ENCODE peak calls at places on chromosomes 2 and 18, in eight cellular contexts. One of them, this sample, is unnamed.

GRCh38 chr2:88218971-88219370 is 48.8 kb downstream of the THNSL2 start:
- DNase-seq in K562: no peak
- DNase-seq in GM23338: peak
- DNase-seq in H1: no peak
- DNase-seq in HCT116: no peak
- DNase-seq in endothelial cell of umbilical vein: no peak
- DNase-seq in HepG2: no peak
- DNase-seq in GM12878: no peak
- DNase-seq in this sample: no peak

GRCh38 chr2:20326163-20326780 is 24.4 kb downstream of the PUM2 start:
- DNase-seq in K562: peak
- DNase-seq in GM23338: peak
- DNase-seq in H1: no peak
- DNase-seq in HCT116: peak
- DNase-seq in endothelial cell of umbilical vein: peak
- DNase-seq in HepG2: peak
- DNase-seq in GM12878: no peak
- DNase-seq in this sample: no peak

GRCh38 chr2:236166157-236166780 is 1.9 kb downstream of the GBX2 start:
- DNase-seq in K562: no peak
- DNase-seq in GM23338: peak
- DNase-seq in H1: peak
- DNase-seq in HCT116: no peak
- DNase-seq in endothelial cell of umbilical vein: no peak
- DNase-seq in HepG2: no peak
- DNase-seq in GM12878: no peak
- DNase-seq in this sample: no peak

GRCh38 chr2:159797468-159798375 is at the start of gene CD302:
- DNase-seq in K562: peak
- DNase-seq in GM23338: peak
- DNase-seq in H1: peak
- DNase-seq in HCT116: no peak
- DNase-seq in endothelial cell of umbilical vein: peak
- DNase-seq in HepG2: peak
- DNase-seq in GM12878: no peak
- DNase-seq in this sample: no peak

GRCh38 chr2:47488870-47489584 is 86.1 kb downstream of the MSH2 start:
- DNase-seq in K562: no peak
- DNase-seq in GM23338: peak
- DNase-seq in H1: no peak
- DNase-seq in HCT116: peak
- DNase-seq in endothelial cell of umbilical vein: peak
- DNase-seq in HepG2: peak
- DNase-seq in GM12878: no peak
- DNase-seq in this sample: no peak

GRCh38 chr2:239821694-239822075 is 203.5 kb downstream of the NDUFA10 start:
- DNase-seq in K562: no peak
- DNase-seq in GM23338: no peak
- DNase-seq in H1: no peak
- DNase-seq in HCT116: no peak
- DNase-seq in endothelial cell of umbilical vein: no peak
- DNase-seq in HepG2: no peak
- DNase-seq in GM12878: no peak
- DNase-seq in this sample: no peak

GRCh38 chr2:10655074-10655840 is 34.5 kb downstream of the NOL10 start:
- DNase-seq in K562: no peak
- DNase-seq in GM23338: no peak
- DNase-seq in H1: no peak
- DNase-seq in HCT116: no peak
- DNase-seq in endothelial cell of umbilical vein: no peak
- DNase-seq in HepG2: no peak
- DNase-seq in GM12878: no peak
- DNase-seq in this sample: no peak

GRCh38 chr2:67641302-67641701 is 244.2 kb downstream of the ETAA1 start:
- DNase-seq in K562: no peak
- DNase-seq in GM23338: no peak
- DNase-seq in H1: no peak
- DNase-seq in HCT116: no peak
- DNase-seq in endothelial cell of umbilical vein: no peak
- DNase-seq in HepG2: no peak
- DNase-seq in GM12878: no peak
- DNase-seq in this sample: no peak

GRCh38 chr2:192828947-192829346 is 634.2 kb upstream of the TMEFF2 start:
- DNase-seq in K562: no peak
- DNase-seq in GM23338: no peak
- DNase-seq in H1: no peak
- DNase-seq in HCT116: no peak
- DNase-seq in endothelial cell of umbilical vein: no peak
- DNase-seq in HepG2: no peak
- DNase-seq in GM12878: no peak
- DNase-seq in this sample: no peak

GRCh38 chr2:113757059-113757657 is 716 bp upstream of the SLC35F5 start:
- DNase-seq in K562: no peak
- DNase-seq in GM23338: peak
- DNase-seq in H1: no peak
- DNase-seq in HCT116: no peak
- DNase-seq in endothelial cell of umbilical vein: no peak
- DNase-seq in HepG2: peak
- DNase-seq in GM12878: no peak
- DNase-seq in this sample: no peak

GRCh38 chr2:142140434-142140845 is 9.6 kb upstream of the LRP1B start:
- DNase-seq in K562: peak
- DNase-seq in GM23338: peak
- DNase-seq in H1: no peak
- DNase-seq in HCT116: peak
- DNase-seq in endothelial cell of umbilical vein: peak
- DNase-seq in HepG2: peak
- DNase-seq in GM12878: no peak
- DNase-seq in this sample: no peak

GRCh38 chr18:48615566-48616401 is 77.0 kb downstream of the CTIF start:
- DNase-seq in K562: no peak
- DNase-seq in GM23338: peak
- DNase-seq in H1: no peak
- DNase-seq in HCT116: no peak
- DNase-seq in endothelial cell of umbilical vein: no peak
- DNase-seq in HepG2: no peak
- DNase-seq in GM12878: no peak
- DNase-seq in this sample: no peak

GRCh38 chr18:76720683-76721082 is 101.7 kb upstream of the ZNF236 start:
- DNase-seq in K562: no peak
- DNase-seq in GM23338: no peak
- DNase-seq in H1: no peak
- DNase-seq in HCT116: no peak
- DNase-seq in endothelial cell of umbilical vein: no peak
- DNase-seq in HepG2: no peak
- DNase-seq in GM12878: no peak
- DNase-seq in this sample: no peak

GRCh38 chr18:56327171-56327885 is 311.1 kb downstream of the TXNL1 start:
- DNase-seq in K562: no peak
- DNase-seq in GM23338: no peak
- DNase-seq in H1: no peak
- DNase-seq in HCT116: no peak
- DNase-seq in endothelial cell of umbilical vein: no peak
- DNase-seq in HepG2: no peak
- DNase-seq in GM12878: no peak
- DNase-seq in this sample: no peak

GRCh38 chr2:120910956-120911951 is 175.6 kb downstream of the GLI2 start:
- DNase-seq in K562: no peak
- DNase-seq in GM23338: no peak
- DNase-seq in H1: no peak
- DNase-seq in HCT116: peak
- DNase-seq in endothelial cell of umbilical vein: no peak
- DNase-seq in HepG2: no peak
- DNase-seq in GM12878: no peak
- DNase-seq in this sample: no peak

GRCh38 chr2:176189666-176190641 is 1.5 kb downstream of the HOXD1 start:
- DNase-seq in K562: no peak
- DNase-seq in GM23338: peak
- DNase-seq in H1: no peak
- DNase-seq in HCT116: no peak
- DNase-seq in endothelial cell of umbilical vein: peak
- DNase-seq in HepG2: no peak
- DNase-seq in GM12878: no peak
- DNase-seq in this sample: no peak

GRCh38 chr2:176188218-176188968 is at the start of gene HOXD1:
- DNase-seq in K562: no peak
- DNase-seq in GM23338: peak
- DNase-seq in H1: peak
- DNase-seq in HCT116: no peak
- DNase-seq in endothelial cell of umbilical vein: peak
- DNase-seq in HepG2: peak
- DNase-seq in GM12878: no peak
- DNase-seq in this sample: no peak

GRCh38 chr2:176186024-176186423 is 2.4 kb upstream of the HOXD1 start:
- DNase-seq in K562: no peak
- DNase-seq in GM23338: no peak
- DNase-seq in H1: no peak
- DNase-seq in HCT116: no peak
- DNase-seq in endothelial cell of umbilical vein: no peak
- DNase-seq in HepG2: no peak
- DNase-seq in GM12878: no peak
- DNase-seq in this sample: no peak

GRCh38 chr2:176187306-176188217 is 906 bp upstream of the HOXD1 start:
- DNase-seq in K562: no peak
- DNase-seq in GM23338: peak
- DNase-seq in H1: no peak
- DNase-seq in HCT116: no peak
- DNase-seq in endothelial cell of umbilical vein: peak
- DNase-seq in HepG2: peak
- DNase-seq in GM12878: no peak
- DNase-seq in this sample: no peak

GRCh38 chr2:176188969-176189665 is 649 bp downstream of the HOXD1 start:
- DNase-seq in K562: no peak
- DNase-seq in GM23338: peak
- DNase-seq in H1: peak
- DNase-seq in HCT116: no peak
- DNase-seq in endothelial cell of umbilical vein: peak
- DNase-seq in HepG2: no peak
- DNase-seq in GM12878: no peak
- DNase-seq in this sample: no peak
- TF ChIP-seq EZH2 in K562: no peak
- TF ChIP-seq EZH2 in GM23338: no peak
- TF ChIP-seq EZH2 in H1: peak
- TF ChIP-seq EZH2 in HCT116: no peak
- TF ChIP-seq EZH2 in endothelial cell of umbilical vein: no peak
- TF ChIP-seq EZH2 in HepG2: no peak
- TF ChIP-seq EZH2 in GM12878: no peak
- TF ChIP-seq EZH2 in this sample: no peak

GRCh38 chr2:42922293-42922692 is 129.9 kb upstream of the HAAO start:
- DNase-seq in K562: no peak
- DNase-seq in GM23338: no peak
- DNase-seq in H1: no peak
- DNase-seq in HCT116: no peak
- DNase-seq in endothelial cell of umbilical vein: no peak
- DNase-seq in HepG2: no peak
- DNase-seq in GM12878: no peak
- DNase-seq in this sample: no peak

GRCh38 chr2:42923632-42924425 is 131.4 kb upstream of the HAAO start:
- DNase-seq in K562: peak
- DNase-seq in GM23338: peak
- DNase-seq in H1: no peak
- DNase-seq in HCT116: no peak
- DNase-seq in endothelial cell of umbilical vein: no peak
- DNase-seq in HepG2: no peak
- DNase-seq in GM12878: no peak
- DNase-seq in this sample: peak

GRCh38 chr2:42922790-42923631 is 130.6 kb upstream of the HAAO start:
- DNase-seq in K562: no peak
- DNase-seq in GM23338: no peak
- DNase-seq in H1: no peak
- DNase-seq in HCT116: no peak
- DNase-seq in endothelial cell of umbilical vein: no peak
- DNase-seq in HepG2: peak
- DNase-seq in GM12878: no peak
- DNase-seq in this sample: no peak

GRCh38 chr2:42925742-42926437 is 133.5 kb upstream of the HAAO start:
- DNase-seq in K562: no peak
- DNase-seq in GM23338: peak
- DNase-seq in H1: no peak
- DNase-seq in HCT116: no peak
- DNase-seq in endothelial cell of umbilical vein: no peak
- DNase-seq in HepG2: peak
- DNase-seq in GM12878: no peak
- DNase-seq in this sample: no peak

GRCh38 chr2:42924436-42924897 is 132.1 kb upstream of the HAAO start:
- DNase-seq in K562: no peak
- DNase-seq in GM23338: no peak
- DNase-seq in H1: no peak
- DNase-seq in HCT116: no peak
- DNase-seq in endothelial cell of umbilical vein: peak
- DNase-seq in HepG2: no peak
- DNase-seq in GM12878: no peak
- DNase-seq in this sample: no peak
- H3K4me3 ChIP-seq in K562: no peak
- H3K4me3 ChIP-seq in GM23338: peak
- H3K4me3 ChIP-seq in H1: peak
- H3K4me3 ChIP-seq in HCT116: no peak
- H3K4me3 ChIP-seq in endothelial cell of umbilical vein: no peak
- H3K4me3 ChIP-seq in HepG2: peak
- H3K4me3 ChIP-seq in GM12878: no peak
- H3K4me3 ChIP-seq in this sample: no peak

GRCh38 chr2:46381263-46381849 is 84.1 kb downstream of the EPAS1 start:
- DNase-seq in K562: no peak
- DNase-seq in GM23338: no peak
- DNase-seq in H1: no peak
- DNase-seq in HCT116: no peak
- DNase-seq in endothelial cell of umbilical vein: no peak
- DNase-seq in HepG2: no peak
- DNase-seq in GM12878: no peak
- DNase-seq in this sample: no peak

GRCh38 chr2:46380038-46380940 is 83.1 kb downstream of the EPAS1 start:
- DNase-seq in K562: no peak
- DNase-seq in GM23338: no peak
- DNase-seq in H1: no peak
- DNase-seq in HCT116: no peak
- DNase-seq in endothelial cell of umbilical vein: no peak
- DNase-seq in HepG2: no peak
- DNase-seq in GM12878: no peak
- DNase-seq in this sample: no peak

GRCh38 chr2:46383113-46383395 is 85.8 kb downstream of the EPAS1 start:
- DNase-seq in K562: no peak
- DNase-seq in GM23338: no peak
- DNase-seq in H1: no peak
- DNase-seq in HCT116: no peak
- DNase-seq in endothelial cell of umbilical vein: no peak
- DNase-seq in HepG2: no peak
- DNase-seq in GM12878: no peak
- DNase-seq in this sample: no peak

GRCh38 chr2:46382331-46383112 is 85.3 kb downstream of the EPAS1 start:
- DNase-seq in K562: no peak
- DNase-seq in GM23338: no peak
- DNase-seq in H1: no peak
- DNase-seq in HCT116: no peak
- DNase-seq in endothelial cell of umbilical vein: no peak
- DNase-seq in HepG2: no peak
- DNase-seq in GM12878: no peak
- DNase-seq in this sample: no peak

GRCh38 chr2:46381871-46382270 is 84.7 kb downstream of the EPAS1 start:
- DNase-seq in K562: no peak
- DNase-seq in GM23338: no peak
- DNase-seq in H1: no peak
- DNase-seq in HCT116: no peak
- DNase-seq in endothelial cell of umbilical vein: no peak
- DNase-seq in HepG2: no peak
- DNase-seq in GM12878: no peak
- DNase-seq in this sample: no peak
- TF ChIP-seq POLR2AphosphoS5 in K562: no peak
- TF ChIP-seq POLR2AphosphoS5 in GM23338: no peak
- TF ChIP-seq POLR2AphosphoS5 in H1: no peak
- TF ChIP-seq POLR2AphosphoS5 in HCT116: no peak
- TF ChIP-seq POLR2AphosphoS5 in endothelial cell of umbilical vein: no peak
- TF ChIP-seq POLR2AphosphoS5 in HepG2: no peak
- TF ChIP-seq POLR2AphosphoS5 in GM12878: no peak
- TF ChIP-seq POLR2AphosphoS5 in this sample: no peak

GRCh38 chr2:222313816-222314215 is 15.0 kb upstream of the PAX3 start:
- DNase-seq in K562: no peak
- DNase-seq in GM23338: no peak
- DNase-seq in H1: no peak
- DNase-seq in HCT116: no peak
- DNase-seq in endothelial cell of umbilical vein: no peak
- DNase-seq in HepG2: no peak
- DNase-seq in GM12878: no peak
- DNase-seq in this sample: peak
- TF ChIP-seq EZH2 in K562: no peak
- TF ChIP-seq EZH2 in GM23338: no peak
- TF ChIP-seq EZH2 in H1: no peak
- TF ChIP-seq EZH2 in HCT116: no peak
- TF ChIP-seq EZH2 in endothelial cell of umbilical vein: no peak
- TF ChIP-seq EZH2 in HepG2: no peak
- TF ChIP-seq EZH2 in GM12878: no peak
- TF ChIP-seq EZH2 in this sample: no peak